ENCODE peak calls at places on chromosome 22, in nine cellular contexts. One of them, this sample, is unnamed.
A peak's percentile ranks its signal among the peaks of the same experiment; 100 is the strongest.

GRCh38 chr22:40394607-40395006 is 24.2 kb downstream of the SGSM3 start:
- DNase-seq in neural progenitor cell: no peak
- DNase-seq in sciatic nerve: no peak
- DNase-seq in amniotic stem cell: no peak
- DNase-seq in activated naive CD8-positive, alpha-beta T cell treated with anti-CD3 and anti-CD28 coated beads, Interleukin-2, amount 50 U/mL, for 24 hours: no peak
- DNase-seq in CD4-positive, alpha-beta memory T cell: no peak
- DNase-seq in kidney tubule cell: no peak
- DNase-seq in stimulated activated CD8-positive, alpha-beta memory T cell treated with anti-CD3 and anti-CD28 coated beads, Interleukin-15, amount 100 ng/mL, for 48 hours: no peak
- DNase-seq in Right ventricle myocardium superior: no peak
- DNase-seq in this sample: no peak

GRCh38 chr22:42799462-42800405 is 57.3 kb downstream of the ARFGAP3 start:
- DNase-seq in neural progenitor cell: no peak
- DNase-seq in sciatic nerve: no peak
- DNase-seq in amniotic stem cell: no peak
- DNase-seq in activated naive CD8-positive, alpha-beta T cell treated with anti-CD3 and anti-CD28 coated beads, Interleukin-2, amount 50 U/mL, for 24 hours: no peak
- DNase-seq in CD4-positive, alpha-beta memory T cell: no peak
- DNase-seq in kidney tubule cell: no peak
- DNase-seq in stimulated activated CD8-positive, alpha-beta memory T cell treated with anti-CD3 and anti-CD28 coated beads, Interleukin-15, amount 100 ng/mL, for 48 hours: no peak
- DNase-seq in Right ventricle myocardium superior: no peak
- DNase-seq in this sample: no peak

GRCh38 chr22:35072939-35073338 is 7.0 kb downstream of the ISX start:
- DNase-seq in neural progenitor cell: no peak
- DNase-seq in sciatic nerve: no peak
- DNase-seq in amniotic stem cell: no peak
- DNase-seq in activated naive CD8-positive, alpha-beta T cell treated with anti-CD3 and anti-CD28 coated beads, Interleukin-2, amount 50 U/mL, for 24 hours: no peak
- DNase-seq in CD4-positive, alpha-beta memory T cell: no peak
- DNase-seq in kidney tubule cell: peak; percentile 69
- DNase-seq in stimulated activated CD8-positive, alpha-beta memory T cell treated with anti-CD3 and anti-CD28 coated beads, Interleukin-15, amount 100 ng/mL, for 48 hours: no peak
- DNase-seq in Right ventricle myocardium superior: no peak
- DNase-seq in this sample: no peak

GRCh38 chr22:46522743-46523300 is 14.6 kb downstream of the CELSR1 start:
- DNase-seq in neural progenitor cell: no peak
- DNase-seq in sciatic nerve: no peak
- DNase-seq in amniotic stem cell: no peak
- DNase-seq in activated naive CD8-positive, alpha-beta T cell treated with anti-CD3 and anti-CD28 coated beads, Interleukin-2, amount 50 U/mL, for 24 hours: no peak
- DNase-seq in CD4-positive, alpha-beta memory T cell: no peak
- DNase-seq in kidney tubule cell: no peak
- DNase-seq in stimulated activated CD8-positive, alpha-beta memory T cell treated with anti-CD3 and anti-CD28 coated beads, Interleukin-15, amount 100 ng/mL, for 48 hours: no peak
- DNase-seq in Right ventricle myocardium superior: no peak
- DNase-seq in this sample: no peak

GRCh38 chr22:38327805-38328204 is 10.6 kb upstream of the CSNK1E start:
- DNase-seq in neural progenitor cell: no peak
- DNase-seq in sciatic nerve: no peak
- DNase-seq in amniotic stem cell: peak; percentile 64
- DNase-seq in activated naive CD8-positive, alpha-beta T cell treated with anti-CD3 and anti-CD28 coated beads, Interleukin-2, amount 50 U/mL, for 24 hours: no peak
- DNase-seq in CD4-positive, alpha-beta memory T cell: no peak
- DNase-seq in kidney tubule cell: peak; percentile 84
- DNase-seq in stimulated activated CD8-positive, alpha-beta memory T cell treated with anti-CD3 and anti-CD28 coated beads, Interleukin-15, amount 100 ng/mL, for 48 hours: no peak
- DNase-seq in Right ventricle myocardium superior: no peak
- DNase-seq in this sample: no peak

GRCh38 chr22:18031670-18032454 is 7.5 kb upstream of the MICAL3 start:
- DNase-seq in neural progenitor cell: no peak
- DNase-seq in sciatic nerve: peak; percentile 26
- DNase-seq in amniotic stem cell: peak; percentile 83
- DNase-seq in activated naive CD8-positive, alpha-beta T cell treated with anti-CD3 and anti-CD28 coated beads, Interleukin-2, amount 50 U/mL, for 24 hours: no peak
- DNase-seq in CD4-positive, alpha-beta memory T cell: no peak
- DNase-seq in kidney tubule cell: peak; percentile 99
- DNase-seq in stimulated activated CD8-positive, alpha-beta memory T cell treated with anti-CD3 and anti-CD28 coated beads, Interleukin-15, amount 100 ng/mL, for 48 hours: no peak
- DNase-seq in Right ventricle myocardium superior: no peak
- DNase-seq in this sample: no peak

GRCh38 chr22:20741634-20742581 is 32.0 kb upstream of the SERPIND1 start:
- DNase-seq in neural progenitor cell: peak; percentile 37
- DNase-seq in sciatic nerve: no peak
- DNase-seq in amniotic stem cell: no peak
- DNase-seq in activated naive CD8-positive, alpha-beta T cell treated with anti-CD3 and anti-CD28 coated beads, Interleukin-2, amount 50 U/mL, for 24 hours: peak; percentile 31
- DNase-seq in CD4-positive, alpha-beta memory T cell: peak; percentile 41
- DNase-seq in kidney tubule cell: peak; percentile 50
- DNase-seq in stimulated activated CD8-positive, alpha-beta memory T cell treated with anti-CD3 and anti-CD28 coated beads, Interleukin-15, amount 100 ng/mL, for 48 hours: no peak
- DNase-seq in Right ventricle myocardium superior: no peak
- DNase-seq in this sample: peak; percentile 53

GRCh38 chr22:49956914-49957825 is 3.4 kb upstream of the PIM3 start:
- DNase-seq in neural progenitor cell: no peak
- DNase-seq in sciatic nerve: no peak
- DNase-seq in amniotic stem cell: no peak
- DNase-seq in activated naive CD8-positive, alpha-beta T cell treated with anti-CD3 and anti-CD28 coated beads, Interleukin-2, amount 50 U/mL, for 24 hours: no peak
- DNase-seq in CD4-positive, alpha-beta memory T cell: no peak
- DNase-seq in kidney tubule cell: no peak
- DNase-seq in stimulated activated CD8-positive, alpha-beta memory T cell treated with anti-CD3 and anti-CD28 coated beads, Interleukin-15, amount 100 ng/mL, for 48 hours: no peak
- DNase-seq in Right ventricle myocardium superior: peak; percentile 30
- DNase-seq in this sample: no peak

GRCh38 chr22:38754247-38755154 is 1.3 kb downstream of the SUN2 start:
- DNase-seq in neural progenitor cell: peak; percentile 48
- DNase-seq in sciatic nerve: no peak
- DNase-seq in amniotic stem cell: peak; percentile 4
- DNase-seq in activated naive CD8-positive, alpha-beta T cell treated with anti-CD3 and anti-CD28 coated beads, Interleukin-2, amount 50 U/mL, for 24 hours: peak; percentile 38
- DNase-seq in CD4-positive, alpha-beta memory T cell: peak; percentile 36
- DNase-seq in kidney tubule cell: peak; percentile 68
- DNase-seq in stimulated activated CD8-positive, alpha-beta memory T cell treated with anti-CD3 and anti-CD28 coated beads, Interleukin-15, amount 100 ng/mL, for 48 hours: no peak
- DNase-seq in Right ventricle myocardium superior: peak; percentile 71
- DNase-seq in this sample: no peak

GRCh38 chr22:17119481-17120202 is 1.5 kb downstream of the TMEM121B start:
- DNase-seq in neural progenitor cell: peak; percentile 69
- DNase-seq in sciatic nerve: no peak
- DNase-seq in amniotic stem cell: no peak
- DNase-seq in activated naive CD8-positive, alpha-beta T cell treated with anti-CD3 and anti-CD28 coated beads, Interleukin-2, amount 50 U/mL, for 24 hours: peak; percentile 39
- DNase-seq in CD4-positive, alpha-beta memory T cell: no peak
- DNase-seq in kidney tubule cell: peak; percentile 8
- DNase-seq in stimulated activated CD8-positive, alpha-beta memory T cell treated with anti-CD3 and anti-CD28 coated beads, Interleukin-15, amount 100 ng/mL, for 48 hours: no peak
- DNase-seq in Right ventricle myocardium superior: peak; percentile 78
- DNase-seq in this sample: peak; percentile 67

GRCh38 chr22:42808516-42808915 is 48.6 kb downstream of the ARFGAP3 start:
- DNase-seq in neural progenitor cell: no peak
- DNase-seq in sciatic nerve: no peak
- DNase-seq in amniotic stem cell: no peak
- DNase-seq in activated naive CD8-positive, alpha-beta T cell treated with anti-CD3 and anti-CD28 coated beads, Interleukin-2, amount 50 U/mL, for 24 hours: no peak
- DNase-seq in CD4-positive, alpha-beta memory T cell: no peak
- DNase-seq in kidney tubule cell: no peak
- DNase-seq in stimulated activated CD8-positive, alpha-beta memory T cell treated with anti-CD3 and anti-CD28 coated beads, Interleukin-15, amount 100 ng/mL, for 48 hours: no peak
- DNase-seq in Right ventricle myocardium superior: no peak
- DNase-seq in this sample: no peak

GRCh38 chr22:20650294-20651207 is 123.4 kb upstream of the SERPIND1 start:
- DNase-seq in neural progenitor cell: no peak
- DNase-seq in sciatic nerve: peak; percentile 10
- DNase-seq in amniotic stem cell: no peak
- DNase-seq in activated naive CD8-positive, alpha-beta T cell treated with anti-CD3 and anti-CD28 coated beads, Interleukin-2, amount 50 U/mL, for 24 hours: no peak
- DNase-seq in CD4-positive, alpha-beta memory T cell: no peak
- DNase-seq in kidney tubule cell: no peak
- DNase-seq in stimulated activated CD8-positive, alpha-beta memory T cell treated with anti-CD3 and anti-CD28 coated beads, Interleukin-15, amount 100 ng/mL, for 48 hours: no peak
- DNase-seq in Right ventricle myocardium superior: no peak
- DNase-seq in this sample: peak; percentile 1

GRCh38 chr22:50153756-50154140 is 16.8 kb upstream of the PANX2 start:
- DNase-seq in neural progenitor cell: no peak
- DNase-seq in sciatic nerve: no peak
- DNase-seq in amniotic stem cell: no peak
- DNase-seq in activated naive CD8-positive, alpha-beta T cell treated with anti-CD3 and anti-CD28 coated beads, Interleukin-2, amount 50 U/mL, for 24 hours: no peak
- DNase-seq in CD4-positive, alpha-beta memory T cell: no peak
- DNase-seq in kidney tubule cell: no peak
- DNase-seq in stimulated activated CD8-positive, alpha-beta memory T cell treated with anti-CD3 and anti-CD28 coated beads, Interleukin-15, amount 100 ng/mL, for 48 hours: no peak
- DNase-seq in Right ventricle myocardium superior: no peak
- DNase-seq in this sample: no peak

GRCh38 chr22:28440517-28441366 is 238.9 kb downstream of the TTC28 start:
- DNase-seq in neural progenitor cell: no peak
- DNase-seq in sciatic nerve: no peak
- DNase-seq in amniotic stem cell: no peak
- DNase-seq in activated naive CD8-positive, alpha-beta T cell treated with anti-CD3 and anti-CD28 coated beads, Interleukin-2, amount 50 U/mL, for 24 hours: no peak
- DNase-seq in CD4-positive, alpha-beta memory T cell: no peak
- DNase-seq in kidney tubule cell: peak; percentile 22
- DNase-seq in stimulated activated CD8-positive, alpha-beta memory T cell treated with anti-CD3 and anti-CD28 coated beads, Interleukin-15, amount 100 ng/mL, for 48 hours: no peak
- DNase-seq in Right ventricle myocardium superior: no peak
- DNase-seq in this sample: no peak

GRCh38 chr22:27778299-27779090 is 23.1 kb downstream of the MN1 start:
- DNase-seq in neural progenitor cell: peak; percentile 46
- DNase-seq in sciatic nerve: no peak
- DNase-seq in amniotic stem cell: no peak
- DNase-seq in activated naive CD8-positive, alpha-beta T cell treated with anti-CD3 and anti-CD28 coated beads, Interleukin-2, amount 50 U/mL, for 24 hours: no peak
- DNase-seq in CD4-positive, alpha-beta memory T cell: no peak
- DNase-seq in kidney tubule cell: no peak
- DNase-seq in stimulated activated CD8-positive, alpha-beta memory T cell treated with anti-CD3 and anti-CD28 coated beads, Interleukin-15, amount 100 ng/mL, for 48 hours: no peak
- DNase-seq in Right ventricle myocardium superior: no peak
- DNase-seq in this sample: no peak

GRCh38 chr22:42270178-42270511 is 308 bp downstream of the TCF20 start:
- DNase-seq in neural progenitor cell: no peak
- DNase-seq in sciatic nerve: no peak
- DNase-seq in amniotic stem cell: no peak
- DNase-seq in activated naive CD8-positive, alpha-beta T cell treated with anti-CD3 and anti-CD28 coated beads, Interleukin-2, amount 50 U/mL, for 24 hours: peak; percentile 34
- DNase-seq in CD4-positive, alpha-beta memory T cell: no peak
- DNase-seq in kidney tubule cell: no peak
- DNase-seq in stimulated activated CD8-positive, alpha-beta memory T cell treated with anti-CD3 and anti-CD28 coated beads, Interleukin-15, amount 100 ng/mL, for 48 hours: no peak
- DNase-seq in Right ventricle myocardium superior: no peak
- DNase-seq in this sample: peak; percentile 49

GRCh38 chr22:22999473-22999872 is 70.8 kb upstream of the GNAZ start:
- DNase-seq in neural progenitor cell: no peak
- DNase-seq in sciatic nerve: no peak
- DNase-seq in amniotic stem cell: no peak
- DNase-seq in activated naive CD8-positive, alpha-beta T cell treated with anti-CD3 and anti-CD28 coated beads, Interleukin-2, amount 50 U/mL, for 24 hours: no peak
- DNase-seq in CD4-positive, alpha-beta memory T cell: no peak
- DNase-seq in kidney tubule cell: peak; percentile 54
- DNase-seq in stimulated activated CD8-positive, alpha-beta memory T cell treated with anti-CD3 and anti-CD28 coated beads, Interleukin-15, amount 100 ng/mL, for 48 hours: no peak
- DNase-seq in Right ventricle myocardium superior: no peak
- DNase-seq in this sample: no peak

GRCh38 chr22:42388130-42388797 is 43.9 kb downstream of the NFAM1 start:
- DNase-seq in neural progenitor cell: peak; percentile 75
- DNase-seq in sciatic nerve: no peak
- DNase-seq in amniotic stem cell: no peak
- DNase-seq in activated naive CD8-positive, alpha-beta T cell treated with anti-CD3 and anti-CD28 coated beads, Interleukin-2, amount 50 U/mL, for 24 hours: no peak
- DNase-seq in CD4-positive, alpha-beta memory T cell: no peak
- DNase-seq in kidney tubule cell: peak; percentile 38
- DNase-seq in stimulated activated CD8-positive, alpha-beta memory T cell treated with anti-CD3 and anti-CD28 coated beads, Interleukin-15, amount 100 ng/mL, for 48 hours: no peak
- DNase-seq in Right ventricle myocardium superior: no peak
- DNase-seq in this sample: no peak